ENCODE peak calls at places on chromosomes 3 and 15, in seven cellular contexts. E is HCT116, B is mammary epithelial cell, O is mesenchymal stem cell, D is neuronal stem cell, W is fibroblast of lung, Q is K562. X is an unnamed sample.

GRCh38 chr15:40493089-40493840 is 22.5 kb downstream of the CHST14 start:
- DNase-seq in W (peak; percentile 59), D (no peak), E (no peak), Q (no peak), B (peak; percentile 70), O (peak; percentile 19), X (no peak)

GRCh38 chr15:79522656-79523055 is 90.5 kb downstream of the MINAR1 start:
- DNase-seq in W (peak; percentile 34), B (no peak), O (no peak), Q (no peak), D (no peak), E (no peak), X (no peak)

GRCh38 chr3:14122301-14122700 is 2.4 kb downstream of the CHCHD4 start:
- DNase-seq in B (peak; percentile 50), E (no peak), W (no peak), Q (no peak), D (no peak), O (no peak), X (peak; percentile 32)

GRCh38 chr15:70569718-70570231 is 193.6 kb downstream of the UACA start:
- DNase-seq in B (peak; percentile 74), D (no peak), O (peak; percentile 16), W (peak; percentile 66), Q (no peak), E (peak; percentile 44), X (peak; percentile 7)

GRCh38 chr3:8490079-8490552 is 11.5 kb upstream of the LMCD1 start:
- DNase-seq in Q (no peak), B (peak; percentile 84), D (no peak), W (peak; percentile 98), E (no peak), O (peak; percentile 87), X (no peak)

GRCh38 chr3:176789281-176789705 is 408.0 kb downstream of the TBL1XR1 start:
- DNase-seq in Q (no peak), D (no peak), W (peak; percentile 31), O (no peak), E (no peak), B (peak; percentile 78), X (no peak)

GRCh38 chr3:141876891-141877561 is 583 bp downstream of the ATP1B3 start:
- DNase-seq in E (no peak), B (peak; percentile 37), Q (peak; percentile 59), W (peak; percentile 57), O (peak; percentile 76), D (peak; percentile 43), X (peak; percentile 74)

GRCh38 chr3:154971771-154972326 is 108.3 kb upstream of the MME start:
- DNase-seq in B (peak; percentile 82), D (no peak), O (no peak), Q (no peak), W (peak; percentile 56), E (no peak), X (no peak)

GRCh38 chr3:160822931-160823330 is 66.9 kb downstream of the PPM1L start:
- DNase-seq in D (no peak), E (no peak), B (no peak), Q (no peak), O (no peak), W (no peak), X (no peak)

GRCh38 chr15:79168922-79169322 is 78.3 kb upstream of the RASGRF1 start:
- DNase-seq in O (peak; percentile 19), W (peak; percentile 3), Q (no peak), D (peak; percentile 51), B (peak; percentile 36), E (peak; percentile 61), X (peak; percentile 93)

GRCh38 chr15:34241376-34242350 is 16.8 kb downstream of the EMC4 start:
- DNase-seq in B (peak; percentile 62), E (no peak), O (peak; percentile 55), D (no peak), W (peak; percentile 37), Q (peak; percentile 43), X (no peak)

GRCh38 chr3:178754852-178755510 is 218.7 kb downstream of the KCNMB2 start:
- DNase-seq in E (no peak), Q (no peak), D (no peak), O (no peak), W (no peak), B (no peak), X (no peak)

GRCh38 chr15:95247068-95247984 is 1016.0 kb downstream of the MCTP2 start:
- DNase-seq in Q (peak; percentile 8), E (peak; percentile 92), W (peak; percentile 99), D (no peak), B (peak; percentile 99), O (peak; percentile 93), X (no peak)

GRCh38 chr3:183845090-183845489 is 19.7 kb upstream of the MAP6D1 start:
- DNase-seq in D (no peak), O (no peak), B (peak; percentile 48), W (peak; percentile 9), Q (no peak), E (no peak), X (no peak)

GRCh38 chr3:13103416-13104058 is 30.3 kb upstream of the IQSEC1 start:
- DNase-seq in B (no peak), O (no peak), D (no peak), Q (no peak), E (no peak), W (no peak), X (no peak)

GRCh38 chr3:193592841-193593665 is at the start of gene OPA1:
- DNase-seq in O (peak; percentile 98), W (peak; percentile 99), E (peak; percentile 99), B (peak; percentile 98), Q (peak; percentile 95), D (peak; percentile 96), X (peak; percentile 99)

GRCh38 chr15:100829457-100829856 is 50.2 kb upstream of the ALDH1A3 start:
- DNase-seq in W (no peak), B (no peak), D (no peak), Q (no peak), O (no peak), E (no peak), X (no peak)

GRCh38 chr3:102536479-102536878 is 101.7 kb downstream of the ZPLD1 start:
- DNase-seq in E (peak; percentile 26), B (peak; percentile 39), W (peak; percentile 22), O (peak; percentile 39), D (peak; percentile 5), Q (no peak), X (no peak)

GRCh38 chr3:45218578-45219390 is 7.3 kb downstream of the TMEM158 start:
- DNase-seq in E (no peak), D (no peak), W (peak; percentile 69), B (peak; percentile 64), Q (no peak), O (peak; percentile 72), X (no peak)

GRCh38 chr15:64926661-64927060 is 15.0 kb downstream of the ANKDD1A start:
- DNase-seq in W (no peak), D (no peak), O (no peak), E (no peak), B (no peak), Q (no peak), X (no peak)

GRCh38 chr15:64931381-64931780 is 19.7 kb downstream of the ANKDD1A start:
- DNase-seq in D (no peak), Q (no peak), W (no peak), O (no peak), B (no peak), E (no peak), X (no peak)

GRCh38 chr15:64930019-64930652 is 18.4 kb downstream of the ANKDD1A start:
- DNase-seq in D (no peak), B (no peak), E (no peak), W (no peak), Q (no peak), O (no peak), X (no peak)

GRCh38 chr15:64930778-64931240 is 19.1 kb downstream of the ANKDD1A start:
- DNase-seq in E (no peak), W (peak; percentile 74), B (no peak), O (peak; percentile 80), D (no peak), Q (no peak), X (no peak)

GRCh38 chr15:64928626-64929220 is 17.0 kb downstream of the ANKDD1A start:
- DNase-seq in Q (no peak), D (no peak), B (no peak), W (no peak), E (no peak), O (no peak), X (no peak)
- H3K9ac ChIP-seq in Q (no peak overlapping the region), D (no peak overlapping the region), B (no peak overlapping the region), W (no peak overlapping the region), E (no peak overlapping the region), O (no peak overlapping the region), X (no peak overlapping the region)

DNA sequence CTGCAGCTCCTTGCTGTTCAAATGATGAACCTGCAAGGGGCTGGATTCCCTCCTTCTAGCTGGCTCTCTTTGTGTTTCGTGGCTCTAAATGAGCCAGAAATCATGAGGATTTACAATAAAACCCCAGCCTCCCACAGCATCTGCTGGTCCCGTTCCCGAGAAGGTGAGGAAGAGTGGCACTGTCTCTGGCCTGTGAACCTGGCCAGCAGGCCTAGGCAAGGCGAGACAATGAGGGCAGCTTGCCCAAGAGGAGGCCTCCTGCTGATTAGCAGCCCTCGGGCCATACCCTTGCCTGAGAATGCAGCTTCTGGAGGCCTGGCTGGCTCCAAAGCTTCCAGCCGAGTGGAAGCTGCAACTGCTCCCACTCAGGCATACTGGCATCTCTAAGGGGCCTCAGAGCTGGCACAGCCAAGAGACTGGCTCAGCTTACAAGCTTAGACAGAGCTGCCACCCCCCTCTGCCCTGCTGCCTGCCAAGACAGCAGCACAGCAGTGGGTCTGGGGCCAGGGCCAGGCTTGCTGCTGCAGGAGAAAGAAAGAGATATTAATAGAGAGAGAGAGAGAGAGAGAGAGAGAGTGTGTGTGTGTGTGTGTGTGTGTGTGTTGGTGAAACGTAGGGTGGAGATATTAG is 76.5 kb downstream of the HMG20A start:
- DNase-seq in D (no peak), Q (no peak), O (peak; percentile 35), W (peak; percentile 55), B (peak; percentile 46), E (no peak), X (peak; percentile 73)
- H3K4me1 ChIP-seq in D (peaks cover 28% of the 10 kb centered on the region), Q (peaks cover 4% of the 10 kb centered on the region), O (peaks cover 23% of the 10 kb centered on the region), W (peaks cover 31% of the 10 kb centered on the region), B (peaks cover 28% of the 10 kb centered on the region), E (peaks cover 6% of the 10 kb centered on the region), X (peaks cover 14% of the 10 kb centered on the region)

GRCh38 chr15:76190767-76191538 is 120.3 kb downstream of the ETFA start:
- DNase-seq in E (peak; percentile 46), B (peak; percentile 61), D (peak; percentile 63), W (peak; percentile 58), Q (peak; percentile 87), O (peak; percentile 73), X (peak; percentile 96)
- H3K4me3 ChIP-seq in E (no peak overlapping the region), B (peak overlapping the region; percentile 52), D (no peak overlapping the region), W (no peak overlapping the region), Q (no peak overlapping the region), O (no peak overlapping the region), X (no peak overlapping the region)

GRCh38 chr15:45449387-45449786 is 71.0 kb upstream of the GATM start:
- DNase-seq in B (no peak), W (no peak), Q (no peak), E (no peak), D (no peak), O (no peak), X (no peak)

GRCh38 chr15:45448516-45448915 is 70.2 kb upstream of the GATM start:
- DNase-seq in B (no peak), W (peak; percentile 29), E (no peak), Q (no peak), O (peak; percentile 61), D (no peak), X (no peak)

GRCh38 chr15:45449878-45450277 is 71.5 kb upstream of the GATM start:
- DNase-seq in O (no peak), B (peak; percentile 77), E (no peak), D (no peak), W (no peak), Q (no peak), X (no peak)

GRCh38 chr15:45451265-45451664 is 71.3 kb downstream of the SLC30A4 start:
- DNase-seq in B (no peak), W (no peak), O (no peak), Q (no peak), E (no peak), D (no peak), X (no peak)

GRCh38 chr15:45450468-45450867 is 72.1 kb downstream of the SLC30A4 start:
- DNase-seq in B (no peak), D (no peak), Q (no peak), W (no peak), E (no peak), O (no peak), X (no peak)
- H3K9ac ChIP-seq in B (no peak overlapping the region), D (no peak overlapping the region), Q (peak overlapping the region; percentile 28), W (no peak overlapping the region), E (no peak overlapping the region), O (no peak overlapping the region), X (no peak overlapping the region)